ENCODE peak calls at places on chromosomes 12 and 14, in four cellular contexts. V, D, A and F are unnamed samples.

GRCh38 chr14:104297721-104298401 is 159.5 kb downstream of the KIF26A start:
- DNase-seq in V (no peak), A (no peak), D (peak; percentile 53), F (no peak)

GRCh38 chr12:40056357-40056756 is 49.5 kb downstream of the SLC2A13 start:
- DNase-seq in A (no peak), V (no peak), D (no peak), F (no peak)

GRCh38 chr14:23513005-23513412 is 38.6 kb downstream of the ZFHX2 start:
- DNase-seq in V (no peak), D (peak; percentile 74), A (no peak), F (no peak)

GRCh38 chr14:41830679-41831078 is 224.0 kb downstream of the LRFN5 start:
- DNase-seq in A (no peak), D (peak; percentile 73), V (no peak), F (no peak)

GRCh38 chr12:120126635-120127005 is 10.1 kb upstream of the RAB35 start:
- DNase-seq in D (peak; percentile 81), V (no peak), A (no peak), F (peak; percentile 28)

GRCh38 chr12:113103756-113104450 is 31.7 kb downstream of the RASAL1 start:
- DNase-seq in D (no peak), A (peak; percentile 36), V (no peak), F (peak; percentile 32)

GRCh38 chr12:128009108-128009507 is 257.9 kb upstream of the TMEM132C start:
- DNase-seq in D (no peak), V (no peak), A (no peak), F (no peak)

GRCh38 chr14:31961881-31962280 is 115.2 kb upstream of the ARHGAP5 start:
- DNase-seq in V (no peak), A (no peak), D (no peak), F (no peak)

GRCh38 chr12:88310069-88310468 is 168.0 kb downstream of the TMTC3 start:
- DNase-seq in V (no peak), D (no peak), A (no peak), F (no peak)

GRCh38 chr14:68695871-68696665 is 96.8 kb downstream of the ZFP36L1 start:
- DNase-seq in V (no peak), D (no peak), A (no peak), F (no peak)

GRCh38 chr14:92684801-92685560 is 63.4 kb downstream of the LGMN start:
- DNase-seq in V (no peak), D (peak; percentile 67), A (no peak), F (no peak)

GRCh38 chr14:52315355-52315718 is 1.2 kb downstream of the PTGER2 start:
- DNase-seq in A (peak; percentile 34), V (no peak), D (no peak), F (no peak)

GRCh38 chr12:123050331-123050809 is 69.9 kb downstream of the ARL6IP4 start:
- DNase-seq in D (peak; percentile 85), A (no peak), V (no peak), F (no peak)

GRCh38 chr12:8556748-8557147 is 16.0 kb upstream of the CLEC4E start:
- DNase-seq in A (no peak), D (no peak), V (no peak), F (no peak)

GRCh38 chr14:37078131-37078530 is 94.3 kb downstream of the SLC25A21 start:
- DNase-seq in D (no peak), V (no peak), A (no peak), F (no peak)

GRCh38 chr12:116310082-116310481 is 32.6 kb upstream of the MED13L start:
- DNase-seq in A (no peak), D (no peak), V (no peak), F (no peak)

GRCh38 chr12:48197549-48197966 is 5.5 kb downstream of the OR10AD1 start:
- DNase-seq in V (peak; percentile 15), D (no peak), A (no peak), F (no peak)

GRCh38 chr12:119803391-119803791 is 73.7 kb downstream of the CIT start:
- DNase-seq in D (no peak), A (no peak), V (no peak), F (no peak)

GRCh38 chr12:4855121-4855924 is 54.4 kb upstream of the KCNA1 start:
- DNase-seq in D (peak; percentile 80), A (peak; percentile 57), V (peak; percentile 51), F (peak; percentile 57)

GRCh38 chr14:75294649-75295033 is 16.0 kb downstream of the FOS start:
- DNase-seq in V (no peak), A (no peak), D (peak; percentile 75), F (no peak)

GRCh38 chr12:114673169-114673833 is 10.7 kb downstream of the TBX3 start:
- DNase-seq in V (no peak), D (peak; percentile 70), A (no peak), F (no peak)

GRCh38 chr14:106586098-106586704 is 1059.8 kb downstream of the TMEM121 start:
- DNase-seq in V (no peak), A (peak; percentile 42), D (no peak), F (peak; percentile 58)
- TF ChIP-seq CTCF in V (peak; percentile 94), A (no peak), D (no peak), F (peak; percentile 43)

GRCh38 chr12:79934309-79935020 is 432 bp downstream of the PPP1R12A start:
- DNase-seq in A (peak; percentile 39), D (peak; percentile 85), V (no peak), F (no peak)
- TF ChIP-seq POLR2AphosphoS5 in A (no peak), D (no peak), V (no peak), F (no peak)

DNA sequence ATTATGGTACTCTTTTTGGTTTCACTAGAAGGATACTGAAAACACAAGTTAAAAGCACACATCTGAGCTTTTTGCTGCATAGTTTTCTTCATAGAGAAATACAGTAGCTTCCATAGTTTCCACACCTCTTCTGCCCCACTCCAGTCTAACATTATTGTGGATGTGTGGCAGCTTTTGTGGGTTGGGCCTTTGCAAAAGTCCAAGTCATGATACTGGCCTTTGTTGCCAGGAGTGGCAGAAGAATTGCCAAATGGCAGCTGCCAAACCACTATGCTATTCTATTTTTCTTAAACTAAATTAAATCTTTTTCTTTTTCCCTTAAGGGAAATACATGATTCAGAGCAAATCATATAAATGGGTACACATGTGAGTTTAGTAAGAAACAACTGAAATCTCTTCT is 114.8 kb downstream of the PLEKHA5 start:
- DNase-seq in D (no peak), V (no peak), A (no peak), F (no peak)
- TF ChIP-seq EP300 in D (no peak), V (no peak), A (no peak), F (no peak)

GRCh38 chr12:94637714-94638113 is 12.6 kb downstream of the TMCC3 start:
- DNase-seq in V (no peak), A (no peak), D (no peak), F (no peak)
- TF ChIP-seq CTCF in V (no peak), A (no peak), D (no peak), F (no peak)